ENCODE peak calls at places on chromosomes 13 and 19, in six cellular contexts. U is brain microvascular endothelial cell; L is tibial nerve; P is A549; H is CD8-positive, alpha-beta T cell; S is gastrocnemius medialis. E is an unnamed sample.

GRCh38 chr13:49060698-49061387 is 85.1 kb downstream of the FNDC3A start:
- DNase-seq in L (no peak), S (no peak), H (no peak), P (no peak), U (no peak), E (peak)

GRCh38 chr13:50991624-50992610 is 82.3 kb downstream of the RNASEH2B start:
- DNase-seq in H (no peak), S (no peak), P (no peak), L (no peak), U (no peak), E (no peak)

GRCh38 chr19:4709440-4710280 is 14.0 kb downstream of the DPP9 start:
- DNase-seq in H (no peak), U (no peak), P (no peak), S (peak), L (no peak), E (no peak)

GRCh38 chr19:45528744-45529453 is 21.6 kb downstream of the VASP start:
- DNase-seq in S (no peak), L (no peak), P (no peak), H (peak), U (no peak), E (no peak)

GRCh38 chr19:36006955-36007354 is 1.7 kb downstream of the SYNE4 start:
- DNase-seq in H (no peak), P (no peak), L (no peak), S (no peak), U (no peak), E (no peak)

GRCh38 chr19:31676271-31677004 is 327.2 kb upstream of the TSHZ3 start:
- DNase-seq in H (no peak), S (no peak), P (peak), U (no peak), L (no peak), E (peak)

GRCh38 chr13:60009300-60010248 is 154.2 kb downstream of the DIAPH3 start:
- DNase-seq in U (no peak), L (no peak), P (no peak), H (no peak), S (peak), E (no peak)

GRCh38 chr13:76992548-76993001 is 694 bp downstream of the CLN5 start:
- DNase-seq in U (no peak), H (peak), S (peak), P (peak), L (no peak), E (peak)

GRCh38 chr13:108728370-108728769 is 99.0 kb downstream of the MYO16 start:
- DNase-seq in P (no peak), H (no peak), U (no peak), L (no peak), S (no peak), E (no peak)

GRCh38 chr13:25300861-25301346 is 521 bp upstream of the NUP58 start:
- DNase-seq in U (no peak), L (no peak), S (peak), P (no peak), H (peak), E (no peak)

GRCh38 chr19:19034204-19034624 is 811 bp downstream of the ARMC6 start:
- DNase-seq in S (peak), H (peak), P (peak), U (peak), L (no peak), E (peak)

GRCh38 chr19:8592231-8593009 is 15.2 kb upstream of the MYO1F start:
- DNase-seq in P (peak), H (peak), S (peak), U (peak), L (peak), E (peak)

GRCh38 chr13:90448466-90449037 is 898.9 kb upstream of the MIR17HG start:
- DNase-seq in H (no peak), S (no peak), L (no peak), U (no peak), P (no peak), E (peak)

GRCh38 chr13:51745236-51745635 is 58.7 kb downstream of the DHRS12 start:
- DNase-seq in H (no peak), S (no peak), P (no peak), L (no peak), U (no peak), E (no peak)

GRCh38 chr19:45657520-45658163 is 10.4 kb upstream of the GIPR start:
- DNase-seq in L (no peak), H (no peak), P (no peak), U (no peak), S (no peak), E (no peak)

GRCh38 chr13:46516624-46517318 is 36.2 kb upstream of the LRCH1 start:
- DNase-seq in P (no peak), S (no peak), H (no peak), U (no peak), L (no peak), E (no peak)

GRCh38 chr19:51810228-51810627 is 15.3 kb downstream of the FPR3 start:
- DNase-seq in H (no peak), L (no peak), U (no peak), S (no peak), P (no peak), E (peak)

GRCh38 chr19:38290631-38291147 is 13.4 kb upstream of the C19orf33 start:
- DNase-seq in P (no peak), U (peak), S (no peak), H (no peak), L (no peak), E (peak)

GRCh38 chr19:57802269-57802668 is 12.4 kb downstream of the ZNF552 start:
- DNase-seq in P (no peak), S (no peak), H (no peak), U (no peak), L (no peak), E (no peak)

GRCh38 chr13:23570099-23570926 is at the start of gene TNFRSF19:
- DNase-seq in U (peak), H (no peak), S (no peak), L (peak), P (no peak), E (peak)

GRCh38 chr19:39084732-39085080 is 538 bp downstream of the ACP7 start:
- DNase-seq in S (no peak), U (no peak), H (no peak), P (no peak), L (no peak), E (peak)

GRCh38 chr19:2034729-2035589 is 16.1 kb downstream of the MKNK2 start:
- DNase-seq in S (peak), L (peak), P (no peak), U (no peak), H (peak), E (peak)

GRCh38 chr19:49149652-49150105 is 5.5 kb downstream of the HRC start:
- DNase-seq in H (no peak), L (no peak), S (peak), U (peak), P (peak), E (peak)

GRCh38 chr19:46606681-46607440 is 5.7 kb downstream of the CALM3 start:
- DNase-seq in S (no peak), U (no peak), L (peak), P (no peak), H (no peak), E (no peak)

GRCh38 chr19:1063909-1064660 is 2.9 kb upstream of the ARHGAP45 start:
- DNase-seq in H (no peak), P (no peak), S (no peak), L (no peak), U (no peak), E (no peak)

GRCh38 chr19:47094557-47095517 is 18.7 kb downstream of the ZC3H4 start:
- DNase-seq in L (no peak), S (no peak), P (no peak), U (no peak), H (peak), E (peak)

GRCh38 chr19:47032171-47032811 is 12.7 kb downstream of the NPAS1 start:
- DNase-seq in U (no peak), S (no peak), H (peak), P (peak), L (no peak), E (peak)

GRCh38 chr19:46065486-46065885 is 24.7 kb upstream of the IGFL4 start:
- DNase-seq in P (no peak), H (no peak), S (no peak), L (no peak), U (no peak), E (peak)

GRCh38 chr13:49859568-49859967 is 67.1 kb upstream of the KPNA3 start:
- DNase-seq in L (no peak), P (peak), S (peak), H (no peak), U (peak), E (peak)

GRCh38 chr13:94479559-94480095 is at the start of gene DCT:
- DNase-seq in S (no peak), L (no peak), P (no peak), U (no peak), H (no peak), E (no peak)

GRCh38 chr13:31172535-31172934 is 10.8 kb upstream of the HSPH1 start:
- DNase-seq in S (no peak), H (no peak), L (no peak), U (peak), P (peak), E (peak)

GRCh38 chr13:48731957-48732569 is 78.3 kb downstream of the CYSLTR2 start:
- DNase-seq in P (peak), H (peak), L (no peak), U (no peak), S (no peak), E (peak)

GRCh38 chr19:42246143-42246868 is 3.9 kb upstream of the GSK3A start:
- DNase-seq in P (peak), H (peak), L (peak), U (peak), S (peak), E (peak)

GRCh38 chr13:52405369-52405766 is 604 bp downstream of the THSD1 start:
- DNase-seq in P (no peak), L (no peak), U (no peak), H (no peak), S (no peak), E (peak)

GRCh38 chr19:33199441-33200265 is 5.5 kb downstream of the LRP3 start:
- DNase-seq in H (no peak), L (no peak), P (no peak), U (no peak), S (no peak), E (peak)

GRCh38 chr13:28181413-28181812 is 43.1 kb downstream of the PAN3 start:
- DNase-seq in L (no peak), S (no peak), U (peak), H (no peak), P (no peak), E (peak)

GRCh38 chr13:59880468-59880867 is 283.3 kb downstream of the DIAPH3 start:
- DNase-seq in U (no peak), S (no peak), P (no peak), H (no peak), L (no peak), E (peak)

GRCh38 chr13:98582947-98583346 is 6.0 kb upstream of the STK24 start:
- DNase-seq in S (no peak), P (no peak), U (no peak), L (no peak), H (no peak), E (no peak)
- H3K27ac ChIP-seq in S (no peak), P (no peak), U (no peak), L (no peak), H (no peak), E (peak)

GRCh38 chr19:3555653-3556422 is 1.5 kb downstream of the MFSD12 start:
- DNase-seq in P (no peak), S (no peak), H (no peak), L (no peak), U (no peak), E (no peak)

GRCh38 chr19:3554254-3555083 is 2.9 kb downstream of the MFSD12 start:
- DNase-seq in P (no peak), U (no peak), H (peak), S (no peak), L (no peak), E (no peak)

GRCh38 chr19:3556978-3557460 is 367 bp downstream of the MFSD12 start:
- DNase-seq in U (no peak), H (peak), S (peak), L (no peak), P (peak), E (peak)

GRCh38 chr19:3557461-3558248 is at the start of gene MFSD12:
- DNase-seq in L (peak), U (peak), S (peak), H (peak), P (peak), E (peak)

DNA sequence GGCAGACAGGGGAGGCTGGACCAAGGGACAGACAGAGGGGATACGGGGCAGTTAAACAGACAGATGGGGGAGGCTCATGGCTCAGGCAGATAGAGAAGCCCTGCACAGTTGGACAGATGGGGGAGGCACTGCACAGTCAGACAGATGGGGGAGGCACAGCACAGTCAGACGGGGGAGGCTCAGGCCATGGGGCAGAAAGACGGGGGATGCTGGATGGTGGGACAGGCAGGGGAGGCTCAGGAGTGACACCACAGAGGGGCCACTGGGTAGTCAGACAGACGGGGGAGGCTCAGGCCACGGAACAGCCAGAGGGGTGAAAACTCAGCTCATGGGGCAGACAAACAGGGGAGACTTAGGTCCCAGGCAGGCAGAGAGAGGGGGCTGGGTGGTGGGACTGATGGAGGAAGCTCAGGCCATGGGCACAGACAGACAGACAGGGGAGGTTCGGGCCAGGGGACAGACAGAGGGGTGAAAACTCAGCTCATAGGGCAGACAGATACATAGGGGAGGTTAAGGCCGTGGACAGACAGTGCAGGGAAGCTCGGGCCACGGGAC is 886 bp downstream of the MFSD12 start:
- DNase-seq in L (no peak), P (no peak), U (no peak), H (no peak), S (no peak), E (no peak)
- H3K27ac ChIP-seq in L (peak), P (peak), U (peak), H (peak), S (peak), E (no peak)

GRCh38 chr19:34666958-34667265 is 10.0 kb downstream of the SCGB2B2 start:
- DNase-seq in H (no peak), U (no peak), L (no peak), P (no peak), S (no peak), E (no peak)
- H3K27ac ChIP-seq in H (no peak), U (no peak), L (no peak), P (no peak), S (peak), E (no peak)

DNA sequence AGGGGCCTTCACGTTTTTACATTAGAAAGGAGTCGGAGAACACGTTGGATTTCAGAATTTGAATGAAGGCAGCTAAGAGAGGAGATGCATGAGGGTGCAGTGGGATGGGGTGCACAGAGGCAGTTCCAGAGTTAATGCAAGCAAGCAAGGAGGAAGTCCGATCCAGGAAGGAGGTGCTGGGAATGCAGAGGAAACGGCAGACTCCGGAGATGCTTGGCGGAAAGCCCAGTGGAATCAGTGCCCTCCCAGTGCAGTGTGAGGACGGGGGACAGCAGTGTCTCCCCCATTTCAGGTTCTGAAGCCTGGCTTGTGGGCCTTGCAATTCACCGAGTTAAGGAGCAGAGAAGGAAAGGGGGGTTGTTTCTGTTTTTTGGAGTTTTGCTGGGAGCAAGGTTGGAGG is 100.4 kb downstream of the COL4A2 start:
- DNase-seq in H (no peak), L (no peak), S (no peak), P (no peak), U (no peak), E (no peak)
- H3K27ac ChIP-seq in H (no peak), L (peak), S (peak), P (no peak), U (peak), E (no peak)

DNA sequence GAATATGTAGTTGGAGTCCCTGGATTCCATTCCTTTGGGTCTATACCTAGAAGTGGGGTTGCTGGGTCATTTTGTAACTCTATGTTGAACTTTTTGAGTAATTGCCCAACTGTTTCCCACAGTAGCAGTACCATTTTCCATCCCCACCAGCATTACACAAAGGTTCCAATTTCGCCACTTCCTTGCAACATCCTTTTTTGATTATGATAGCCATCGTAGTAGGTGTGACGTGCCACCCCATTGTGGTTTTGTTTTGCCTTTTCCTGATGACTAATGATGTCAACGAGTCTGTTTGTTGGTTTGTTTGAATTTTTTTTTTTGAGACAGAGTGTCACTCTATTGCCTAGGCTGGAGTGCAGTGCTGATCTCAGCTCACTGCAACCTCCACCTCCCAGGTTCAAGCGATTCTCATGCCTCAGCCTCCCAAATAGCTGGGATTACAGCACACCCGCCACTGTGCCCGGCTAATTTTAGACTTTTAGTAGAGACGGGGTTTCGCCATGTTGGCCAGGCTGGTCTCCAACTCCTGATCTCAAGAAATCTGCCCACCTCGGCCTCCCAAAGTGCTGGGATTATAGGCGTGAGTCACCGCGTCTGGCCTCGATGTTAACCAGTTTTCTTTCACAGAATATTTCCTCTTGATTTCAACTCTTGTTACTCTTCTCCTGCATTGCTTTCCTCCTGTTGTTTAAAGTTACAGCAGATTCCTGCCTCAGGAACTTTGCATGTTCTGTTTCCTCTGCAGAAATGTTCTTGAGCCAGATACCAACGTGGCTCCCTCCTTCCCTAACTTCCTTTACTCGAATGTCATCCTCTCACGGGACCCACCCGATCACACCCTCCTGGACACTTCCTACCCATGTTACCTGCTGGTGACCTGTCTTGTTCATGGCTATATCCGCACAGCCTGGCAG is 3.6 kb upstream of the PEX11G start:
- DNase-seq in P (no peak), S (no peak), L (no peak), H (no peak), U (no peak), E (peak)
- H3K27ac ChIP-seq in P (no peak), S (no peak), L (no peak), H (no peak), U (no peak), E (no peak)

GRCh38 chr19:21704320-21704719 is 63.1 kb downstream of the ZNF100 start:
- DNase-seq in P (no peak), S (no peak), H (no peak), L (no peak), U (no peak), E (no peak)
- H3K27ac ChIP-seq in P (no peak), S (no peak), H (no peak), L (no peak), U (no peak), E (no peak)

GRCh38 chr13:20174656-20175405 is 14.0 kb upstream of the GJA3 start:
- DNase-seq in P (peak), H (peak), U (peak), L (peak), S (peak), E (peak)
- H3K27ac ChIP-seq in P (peak), H (no peak), U (no peak), L (no peak), S (no peak), E (peak)

GRCh38 chr19:43437712-43438111 is 23.0 kb downstream of the TEX101 start:
- DNase-seq in H (no peak), L (no peak), P (no peak), U (no peak), S (no peak), E (no peak)

GRCh38 chr19:43439183-43440063 is 24.7 kb downstream of the TEX101 start:
- DNase-seq in S (no peak), L (no peak), H (peak), P (peak), U (no peak), E (peak)

GRCh38 chr19:43435775-43436174 is 21.1 kb downstream of the TEX101 start:
- DNase-seq in S (no peak), P (no peak), L (no peak), H (no peak), U (no peak), E (no peak)

GRCh38 chr19:43441736-43442135 is 23.7 kb downstream of the LYPD3 start:
- DNase-seq in U (no peak), L (no peak), P (no peak), S (no peak), H (no peak), E (peak)

DNA sequence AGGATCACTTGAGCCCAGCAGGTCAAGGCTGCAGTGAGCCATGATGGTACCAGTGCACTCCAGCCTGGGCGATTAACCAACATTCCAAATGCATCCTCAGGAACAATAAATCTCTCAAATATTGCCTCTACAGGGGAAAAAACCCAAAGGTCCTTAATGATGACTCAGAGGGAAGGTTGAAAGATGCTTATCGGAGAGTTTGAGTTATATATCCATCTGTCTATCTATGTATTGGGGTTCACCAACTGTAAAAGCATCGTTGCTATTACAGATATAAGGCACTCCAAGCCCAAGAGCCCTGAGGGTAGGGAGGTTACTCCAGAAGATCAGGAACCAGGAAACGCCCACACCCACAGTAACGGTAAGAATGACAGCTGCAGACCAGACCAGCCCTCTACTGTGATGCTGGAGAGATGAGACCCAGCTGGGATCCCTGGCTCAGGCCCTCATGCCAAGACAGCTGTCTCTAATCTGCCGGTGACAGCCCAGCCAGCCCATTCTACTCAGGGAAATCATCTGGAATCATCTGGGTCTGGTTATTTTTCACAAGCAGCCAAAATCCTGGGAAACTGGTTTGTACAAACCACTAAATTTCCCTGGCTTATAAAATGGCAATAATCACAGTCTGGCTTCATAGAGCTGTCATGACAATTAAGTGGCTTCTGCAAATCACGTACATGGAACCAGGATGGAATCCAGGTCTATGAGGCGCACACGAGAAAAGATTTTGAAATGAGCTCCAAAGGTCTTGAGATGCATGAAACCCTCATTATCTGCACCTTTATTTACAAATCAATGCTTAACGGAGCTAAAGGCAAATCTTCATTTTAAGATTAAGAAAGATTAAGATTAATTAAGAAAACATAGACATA is 23.8 kb downstream of the TEX101 start:
- DNase-seq in U (no peak), P (peak), H (peak), S (no peak), L (no peak), E (peak)
- H3K27ac ChIP-seq in U (no peak), P (peak), H (peak), S (no peak), L (no peak), E (peak)

E was measured in GM23248.